ENCODE peak calls at places on chromosomes 6 and 20, in nine cellular contexts. K is MM.1S; O is upper lobe of right lung; F is CD8-positive, alpha-beta T cell; E is IMR-90; C is H1; Y is GM23248; P is lower lobe of right lung; N is left ventricle myocardium inferior. X is an unnamed sample. For H3K27me3 and H3K9me3, the result is how much of the 10 kb centered on the place peaks cover.

GRCh38 chr6:72894091-72894490 is 272.2 kb downstream of the KCNQ5 start:
- DNase-seq in K (no peak), O (no peak), F (no peak), E (no peak), C (no peak), Y (no peak), P (no peak), N (no peak), X (no peak)

GRCh38 chr20:33659341-33660034 is 2.6 kb upstream of the C20orf144 start:
- DNase-seq in K (no peak), O (no peak), F (no peak), E (no peak), C (no peak), Y (no peak), P (peak), N (peak), X (no peak)

GRCh38 chr6:132446136-132446535 is 44.9 kb upstream of the MOXD1 start:
- DNase-seq in K (no peak), O (no peak), F (no peak), E (no peak), C (no peak), Y (no peak), P (no peak), N (no peak), X (no peak)

GRCh38 chr6:3135668-3136297 is 17.3 kb downstream of the BPHL start:
- DNase-seq in K (no peak), O (no peak), F (no peak), E (no peak), C (no peak), Y (no peak), P (no peak), N (no peak), X (no peak)

GRCh38 chr20:4056880-4057279 is 41.5 kb upstream of the RNF24 start:
- DNase-seq in K (no peak), O (no peak), F (no peak), E (no peak), C (no peak), Y (no peak), P (no peak), N (no peak), X (no peak)

GRCh38 chr20:44714701-44715494 is at the start of gene CCN5:
- DNase-seq in K (no peak), O (peak), F (no peak), E (peak), C (no peak), Y (peak), P (peak), N (peak), X (peak)

GRCh38 chr6:130593200-130593599 is 227.4 kb downstream of the TMEM200A start:
- DNase-seq in K (no peak), O (no peak), F (no peak), E (no peak), C (no peak), Y (no peak), P (no peak), N (no peak), X (no peak)

GRCh38 chr6:136723780-136724179 is 68.5 kb downstream of the MAP3K5 start:
- DNase-seq in K (peak), O (peak), F (peak), E (no peak), C (no peak), Y (no peak), P (peak), N (no peak), X (peak)

GRCh38 chr6:24827162-24827561 is 28.4 kb upstream of the ARMH2 start:
- DNase-seq in K (no peak), O (no peak), F (no peak), E (no peak), C (no peak), Y (no peak), P (no peak), N (no peak), X (no peak)

GRCh38 chr6:19535351-19535750 is 301.8 kb upstream of the ID4 start:
- DNase-seq in K (no peak), O (no peak), F (no peak), E (no peak), C (no peak), Y (no peak), P (no peak), N (no peak), X (no peak)

GRCh38 chr6:53615633-53616449 is 49.7 kb downstream of the KLHL31 start:
- DNase-seq in K (no peak), O (no peak), F (no peak), E (peak), C (no peak), Y (peak), P (no peak), N (no peak), X (peak)

GRCh38 chr6:34484899-34485298 is 19.0 kb downstream of the PACSIN1 start:
- DNase-seq in K (peak), O (peak), F (peak), E (no peak), C (no peak), Y (no peak), P (no peak), N (no peak), X (no peak)

GRCh38 chr6:44727651-44728630 is 340.4 kb downstream of the CDC5L start:
- DNase-seq in K (no peak), O (no peak), F (no peak), E (no peak), C (no peak), Y (no peak), P (no peak), N (no peak), X (no peak)

GRCh38 chr6:152308306-152308705 is 328.9 kb downstream of the SYNE1 start:
- DNase-seq in K (no peak), O (no peak), F (no peak), E (no peak), C (no peak), Y (no peak), P (no peak), N (no peak), X (no peak)

GRCh38 chr20:57417830-57418780 is 26.9 kb downstream of the RBM38 start:
- DNase-seq in K (peak), O (no peak), F (no peak), E (no peak), C (no peak), Y (no peak), P (no peak), N (no peak), X (no peak)

GRCh38 chr6:149201068-149201655 is 116.3 kb upstream of the TAB2 start:
- DNase-seq in K (no peak), O (no peak), F (no peak), E (no peak), C (no peak), Y (no peak), P (no peak), N (no peak), X (no peak)

GRCh38 chr6:63527658-63528514 is 44.4 kb upstream of the LOC128125822 start:
- DNase-seq in K (no peak), O (no peak), F (no peak), E (peak), C (no peak), Y (peak), P (no peak), N (no peak), X (peak)

GRCh38 chr6:8017705-8018104 is 46.5 kb downstream of the BLOC1S5 start:
- DNase-seq in K (no peak), O (no peak), F (no peak), E (no peak), C (no peak), Y (no peak), P (no peak), N (no peak), X (no peak)

GRCh38 chr6:132964101-132964867 is 149.9 kb downstream of the RPS12 start:
- DNase-seq in K (peak), O (no peak), F (no peak), E (peak), C (no peak), Y (peak), P (no peak), N (no peak), X (no peak)

GRCh38 chr20:60010689-60011417 is 52.6 kb downstream of the CDH26 start:
- DNase-seq in K (no peak), O (no peak), F (no peak), E (no peak), C (no peak), Y (no peak), P (no peak), N (no peak), X (no peak)

GRCh38 chr20:58688838-58689237 is 3.8 kb upstream of the NPEPL1 start:
- DNase-seq in K (no peak), O (no peak), F (no peak), E (peak), C (no peak), Y (no peak), P (no peak), N (peak), X (no peak)

DNA sequence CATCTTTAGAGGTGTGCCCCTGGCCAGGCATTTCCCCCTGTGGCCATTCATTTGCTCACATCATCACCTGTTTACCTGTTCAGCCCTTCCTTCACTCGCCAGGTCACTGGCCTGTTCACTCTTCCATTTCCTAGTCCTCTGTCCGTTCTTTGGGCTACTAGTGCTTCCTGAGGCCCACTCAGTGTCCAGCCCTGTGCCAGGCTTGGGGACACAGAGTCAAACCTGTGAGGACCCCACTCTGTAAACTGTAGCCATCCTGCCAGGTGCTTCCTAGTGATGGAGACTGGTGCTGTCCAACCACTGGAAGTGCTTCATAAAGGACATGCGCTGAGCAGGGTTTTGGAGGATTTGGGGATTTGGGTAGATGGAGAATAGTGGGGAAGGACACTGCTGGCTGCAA is 3.5 kb downstream of the DLGAP4 start:
- DNase-seq in K (no peak), O (peak), F (no peak), E (no peak), C (no peak), Y (no peak), P (no peak), N (no peak), X (no peak)
- H3K27me3 ChIP-seq in K (half or more), O (half or more), F (under half), E (half or more), C (under half), Y (half or more), P (half or more), N (half or more), X (half or more)

GRCh38 chr6:138161434-138162103 is at the start of gene ARFGEF3:
- DNase-seq in K (peak), O (peak), F (peak), E (peak), C (no peak), Y (peak), P (peak), N (peak), X (peak)
- H3K4me3 ChIP-seq in K (peak), O (peak), F (peak), E (peak), C (peak), Y (peak), P (peak), N (peak), X (peak)

DNA sequence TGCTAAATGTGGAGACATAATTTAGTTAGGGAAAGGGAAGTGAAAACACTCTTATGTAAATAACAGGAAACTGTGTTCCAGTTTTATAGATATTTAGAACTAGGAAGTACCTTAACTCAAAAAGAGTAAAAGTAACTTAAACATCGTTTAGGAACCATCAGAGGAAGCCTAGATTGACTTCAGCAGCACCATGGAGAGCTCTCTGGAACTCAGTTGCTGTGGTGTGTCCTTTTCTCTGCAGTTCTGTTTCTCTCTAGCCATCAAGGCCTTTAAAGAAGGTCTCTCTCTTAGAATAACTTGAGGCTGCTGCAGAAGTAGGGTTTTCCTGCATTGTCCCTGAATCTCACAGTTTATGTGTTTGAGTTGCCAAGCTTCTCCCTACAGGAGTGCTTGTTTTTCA is 26.9 kb downstream of the CLVS2 start:
- DNase-seq in K (peak), O (no peak), F (no peak), E (no peak), C (no peak), Y (no peak), P (no peak), N (no peak), X (peak)
- H3K9me3 ChIP-seq in K (under half), O (under half), F (under half), E (under half), C (under half), Y (under half), P (under half), N (under half), X (under half)

DNA sequence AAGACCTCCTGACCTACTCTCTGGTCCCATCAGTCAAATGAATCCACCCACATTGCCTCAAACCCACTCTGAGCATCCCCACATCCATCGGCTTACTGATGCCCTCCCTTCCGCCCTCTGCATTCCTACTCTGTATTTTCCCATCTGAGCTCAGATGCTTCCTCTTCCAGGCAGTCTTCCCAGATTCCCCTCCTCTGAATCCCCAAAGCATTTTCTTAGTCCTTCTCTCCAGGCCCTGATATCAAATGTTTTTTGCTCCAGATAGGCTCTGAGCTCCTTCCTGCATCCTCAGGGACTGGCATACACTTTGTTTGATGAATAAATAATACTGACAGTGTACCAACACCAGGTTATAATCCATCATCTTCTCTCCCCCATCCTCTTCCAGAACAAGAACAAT is 3.9 kb downstream of the PLTP start:
- DNase-seq in K (no peak), O (no peak), F (no peak), E (no peak), C (no peak), Y (no peak), P (no peak), N (no peak), X (no peak)
- H3K27me3 ChIP-seq in K (under half), O (under half), F (under half), E (under half), C (under half), Y (under half), P (under half), N (under half), X (under half)

GRCh38 chr20:50512323-50512722 is 2.1 kb downstream of the PTPN1 start:
- DNase-seq in K (no peak), O (no peak), F (no peak), E (no peak), C (no peak), Y (no peak), P (no peak), N (no peak), X (no peak)
- H3K4me3 ChIP-seq in K (no peak), O (peak), F (no peak), E (peak), C (no peak), Y (peak), P (peak), N (peak), X (no peak)

GRCh38 chr6:110468696-110469095 is 7.7 kb downstream of the SLC22A16 start:
- DNase-seq in K (no peak), O (no peak), F (no peak), E (no peak), C (no peak), Y (no peak), P (no peak), N (no peak), X (no peak)
- H3K9me3 ChIP-seq in K (under half), O (under half), F (under half), E (under half), C (under half), Y (under half), P (under half), N (under half), X (under half)

DNA sequence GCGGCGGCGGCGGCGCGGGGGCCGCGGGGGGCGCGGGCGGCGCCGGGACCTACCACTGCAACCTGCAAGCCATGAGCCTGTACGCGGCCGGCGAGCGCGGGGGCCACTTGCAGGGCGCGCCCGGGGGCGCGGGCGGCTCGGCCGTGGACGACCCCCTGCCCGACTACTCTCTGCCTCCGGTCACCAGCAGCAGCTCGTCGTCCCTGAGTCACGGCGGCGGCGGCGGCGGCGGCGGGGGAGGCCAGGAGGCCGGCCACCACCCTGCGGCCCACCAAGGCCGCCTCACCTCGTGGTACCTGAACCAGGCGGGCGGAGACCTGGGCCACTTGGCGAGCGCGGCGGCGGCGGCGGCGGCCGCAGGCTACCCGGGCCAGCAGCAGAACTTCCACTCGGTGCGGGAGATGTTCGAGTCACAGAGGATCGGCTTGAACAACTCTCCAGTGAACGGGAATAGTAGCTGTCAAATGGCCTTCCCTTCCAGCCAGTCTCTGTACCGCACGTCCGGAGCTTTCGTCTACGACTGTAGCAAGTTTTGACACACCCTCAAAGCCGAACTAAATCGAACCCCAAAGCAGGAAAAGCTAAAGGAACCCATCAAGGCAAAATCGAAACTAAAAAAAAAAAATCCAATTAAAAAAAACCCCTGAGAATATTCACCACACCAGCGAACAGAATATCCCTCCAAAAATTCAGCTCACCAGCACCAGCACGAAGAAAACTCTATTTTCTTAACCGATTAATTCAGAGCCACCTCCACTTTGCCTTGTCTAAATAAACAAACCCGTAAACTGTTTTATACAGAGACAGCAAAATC is 2.1 kb downstream of the FOXC1 start:
- DNase-seq in K (no peak), O (no peak), F (no peak), E (peak), C (no peak), Y (peak), P (no peak), N (no peak), X (no peak)
- H3K27me3 ChIP-seq in K (under half), O (half or more), F (under half), E (under half), C (half or more), Y (under half), P (half or more), N (half or more), X (under half)